ENCODE peak calls at places on chromosomes 16 and 17, in ten cellular contexts. A is heart left ventricle, T is HEK293T, E is choroid plexus epithelial cell, L is fibroblast of pulmonary artery, Q is kidney tubule cell, U is heart right ventricle, V is RWPE1, P is lung microvascular endothelial cell, I is LHCN-M2. S is an unnamed sample.

GRCh38 chr17:50135316-50136095 is 5.5 kb upstream of the SAMD14 start:
- DNase-seq in A (no peak), T (no peak), E (no peak), L (no peak), Q (no peak), U (no peak), V (no peak), P (no peak), I (no peak), S (no peak)

GRCh38 chr17:3026125-3026855 is 37.1 kb downstream of the OR1D5 start:
- DNase-seq in A (no peak), T (no peak), E (no peak), L (no peak), Q (no peak), U (no peak), V (no peak), P (no peak), I (no peak), S (no peak)

GRCh38 chr16:10280262-10281170 is 98.3 kb upstream of the GRIN2A start:
- DNase-seq in A (no peak), T (no peak), E (no peak), L (no peak), Q (no peak), U (no peak), V (no peak), P (no peak), I (no peak), S (peak)

GRCh38 chr16:49019826-49020401 is 261.7 kb downstream of the CBLN1 start:
- DNase-seq in A (no peak), T (no peak), E (no peak), L (no peak), Q (peak), U (no peak), V (no peak), P (no peak), I (no peak), S (no peak)

GRCh38 chr17:14427914-14428639 is 127.2 kb downstream of the HS3ST3B1 start:
- DNase-seq in A (no peak), T (no peak), E (no peak), L (no peak), Q (no peak), U (no peak), V (no peak), P (no peak), I (no peak), S (no peak)

GRCh38 chr17:28306954-28307401 is 12.0 kb upstream of the TMEM97 start:
- DNase-seq in A (no peak), T (no peak), E (no peak), L (no peak), Q (no peak), U (no peak), V (no peak), P (no peak), I (no peak), S (no peak)

GRCh38 chr17:49407981-49408501 is 6.6 kb downstream of the PHB1 start:
- DNase-seq in A (peak), T (peak), E (peak), L (peak), Q (peak), U (peak), V (peak), P (peak), I (peak), S (no peak)

GRCh38 chr17:77371888-77372443 is 231.2 kb downstream of the SEC14L1 start:
- DNase-seq in A (no peak), T (no peak), E (no peak), L (no peak), Q (no peak), U (no peak), V (no peak), P (no peak), I (no peak), S (no peak)